ENCODE peak calls at places on chromosomes 4 and X, in four cellular contexts. E is HT1080, N is bronchial epithelial cell, G is GM03348. X is an unnamed sample.
A peak's percentile ranks its signal among the peaks of the same experiment; 100 is the strongest.

GRCh38 chr4:40205259-40206198 is 8.7 kb downstream of the RHOH start:
- DNase-seq in E (no peak), N (no peak), G (no peak), X (no peak)

GRCh38 chr4:70701271-70701670 is 12.9 kb downstream of the UTP3 start:
- DNase-seq in N (peak; percentile 89), E (no peak), G (no peak), X (no peak)

GRCh38 chr4:17142232-17142711 is 243.8 kb upstream of the LDB2 start:
- DNase-seq in G (peak; percentile 83), E (peak; percentile 100), N (peak; percentile 0), X (no peak)

GRCh38 chr4:146916479-146917076 is 29.1 kb downstream of the TTC29 start:
- DNase-seq in E (peak; percentile 13), N (peak; percentile 52), G (peak; percentile 35), X (no peak)

GRCh38 chrX:9519546-9520210 is 54.8 kb downstream of the TBL1X start:
- DNase-seq in N (no peak), E (no peak), G (peak; percentile 17), X (no peak)

GRCh38 chr4:69120869-69121268 is 24.6 kb downstream of the UGT2B7 start:
- DNase-seq in N (peak; percentile 72), G (no peak), E (peak; percentile 20), X (no peak)

GRCh38 chr4:131547506-131547981 is 1601.5 kb upstream of the PCDH10 start:
- DNase-seq in E (no peak), G (no peak), N (no peak), X (no peak)

GRCh38 chr4:183471960-183472708 is 27.7 kb downstream of the CDKN2AIP start:
- DNase-seq in N (peak; percentile 56), G (peak; percentile 86), E (peak; percentile 64), X (peak; percentile 49)

GRCh38 chr4:75841641-75842520 is 60.4 kb downstream of the PPEF2 start:
- DNase-seq in N (no peak), E (no peak), G (no peak), X (no peak)

GRCh38 chrX:97522307-97522706 is 638.6 kb downstream of the RPA4 start:
- DNase-seq in E (no peak), N (no peak), G (no peak), X (no peak)

GRCh38 chr4:105951198-105951597 is 55.9 kb downstream of the NPNT start:
- DNase-seq in G (peak; percentile 57), N (peak; percentile 23), E (no peak), X (no peak)

GRCh38 chr4:75723117-75723801 is 1.1 kb upstream of the USO1 start:
- DNase-seq in E (peak; percentile 46), N (peak; percentile 84), G (peak; percentile 50), X (peak; percentile 15)

GRCh38 chr4:40003986-40004385 is 26.3 kb upstream of the PDS5A start:
- DNase-seq in N (peak; percentile 62), E (peak; percentile 3), G (peak; percentile 42), X (no peak)

GRCh38 chr4:127778102-127778501 is 4.0 kb upstream of the HSPA4L start:
- DNase-seq in G (no peak), N (no peak), E (no peak), X (no peak)

GRCh38 chrX:20547649-20548051 is 280.9 kb upstream of the RPS6KA3 start:
- DNase-seq in N (peak; percentile 16), G (peak; percentile 16), E (peak; percentile 28), X (peak; percentile 38)

GRCh38 chrX:46561931-46562721 is 11.4 kb upstream of the CHST7 start:
- DNase-seq in E (peak; percentile 48), N (no peak), G (no peak), X (no peak)

GRCh38 chr4:125187221-125187620 is 127.5 kb upstream of the FAT4 start:
- DNase-seq in E (no peak), G (peak; percentile 56), N (peak; percentile 98), X (no peak)

GRCh38 chrX:153509592-153509991 is 7.8 kb upstream of the ATP2B3 start:
- DNase-seq in N (no peak), E (no peak), G (no peak), X (no peak)

GRCh38 chr4:169397762-169398161 is 127.0 kb upstream of the SH3RF1 start:
- DNase-seq in G (no peak), N (peak; percentile 58), E (no peak), X (peak; percentile 15)

GRCh38 chrX:20729421-20729820 is 462.7 kb upstream of the RPS6KA3 start:
- DNase-seq in E (no peak), G (peak; percentile 21), N (peak; percentile 40), X (no peak)

GRCh38 chr4:95107635-95108034 is 349.9 kb downstream of the BMPR1B start:
- DNase-seq in N (peak; percentile 86), E (peak; percentile 70), G (peak; percentile 10), X (no peak)

GRCh38 chr4:95869961-95870500 is 30.1 kb downstream of the PDHA2 start:
- DNase-seq in G (no peak), N (peak; percentile 32), E (peak; percentile 25), X (no peak)

GRCh38 chr4:186149872-186150271 is 41.5 kb upstream of the CYP4V2 start:
- DNase-seq in N (no peak), G (peak; percentile 57), E (peak; percentile 43), X (peak; percentile 47)

GRCh38 chrX:119093991-119094741 is 21.4 kb downstream of the CT47C1 start:
- DNase-seq in E (no peak), N (peak; percentile 74), G (no peak), X (peak; percentile 36)

GRCh38 chrX:151004085-151004484 is 20.9 kb downstream of the HMGB3 start:
- DNase-seq in E (no peak), G (no peak), N (no peak), X (no peak)

GRCh38 chr4:39655866-39656265 is 17.2 kb upstream of the SMIM14 start:
- DNase-seq in G (no peak), N (no peak), E (no peak), X (no peak)

GRCh38 chr4:11505225-11505971 is 76.7 kb upstream of the HS3ST1 start:
- DNase-seq in E (peak; percentile 96), G (no peak), N (peak; percentile 98), X (no peak)

X was measured in Daoy.